ENCODE peak calls at places on chromosome X, in eight cellular contexts. Z is left lung, J is brain microvascular endothelial cell, A is PC-3, R is GM23248, V is left ventricle myocardium inferior, H is OCI-LY7, I is PC-9. F is an unnamed sample. For H3K36me3, the result is how much of the 10 kb centered on the place peaks cover.

GRCh38 chrX:104806346-104806745 is 240.3 kb downstream of the IL1RAPL2 start:
- DNase-seq in Z (no peak), J (no peak), A (peak), R (no peak), V (no peak), H (no peak), I (peak), F (no peak)

GRCh38 chrX:123797543-123798447 is 62.1 kb upstream of the XIAP start:
- DNase-seq in Z (no peak), J (no peak), A (peak), R (no peak), V (no peak), H (no peak), I (no peak), F (no peak)

GRCh38 chrX:46531442-46531841 is 13.8 kb downstream of the ZNF674 start:
- DNase-seq in Z (no peak), J (no peak), A (no peak), R (no peak), V (no peak), H (no peak), I (no peak), F (no peak)

GRCh38 chrX:38368774-38369173 is 16.4 kb downstream of the OTC start:
- DNase-seq in Z (no peak), J (no peak), A (no peak), R (no peak), V (no peak), H (no peak), I (no peak), F (no peak)

GRCh38 chrX:153885208-153885787 is 675 bp downstream of the L1CAM start:
- DNase-seq in Z (no peak), J (no peak), A (no peak), R (no peak), V (no peak), H (no peak), I (no peak), F (no peak)

GRCh38 chrX:104641176-104641575 is 75.2 kb downstream of the IL1RAPL2 start:
- DNase-seq in Z (no peak), J (no peak), A (peak), R (no peak), V (no peak), H (peak), I (no peak), F (no peak)

GRCh38 chrX:136909119-136909705 is 28.7 kb upstream of the RBMX start:
- DNase-seq in Z (peak), J (peak), A (peak), R (peak), V (peak), H (peak), I (peak), F (peak)

GRCh38 chrX:104098151-104098808 is 14.0 kb upstream of the ZCCHC18 start:
- DNase-seq in Z (no peak), J (peak), A (peak), R (peak), V (no peak), H (peak), I (peak), F (no peak)

GRCh38 chrX:155857561-155857960 is 23.6 kb upstream of the VAMP7 start:
- DNase-seq in Z (no peak), J (no peak), A (peak), R (peak), V (no peak), H (peak), I (no peak), F (no peak)

GRCh38 chrX:131288738-131289511 is at the start of gene IGSF1:
- DNase-seq in Z (peak), J (peak), A (no peak), R (peak), V (peak), H (no peak), I (no peak), F (no peak)

GRCh38 chrX:38804481-38805293 is 3.4 kb downstream of the MID1IP1 start:
- DNase-seq in Z (peak), J (no peak), A (peak), R (peak), V (peak), H (peak), I (no peak), F (peak)

GRCh38 chrX:9135901-9136510 is 102.1 kb upstream of the FAM9B start:
- DNase-seq in Z (no peak), J (no peak), A (no peak), R (peak), V (no peak), H (no peak), I (no peak), F (no peak)

GRCh38 chrX:112840382-112841113 is at the start of gene AMOT:
- DNase-seq in Z (peak), J (peak), A (peak), R (peak), V (peak), H (peak), I (peak), F (peak)

GRCh38 chrX:48802089-48802812 is 384 bp downstream of the HDAC6 start:
- DNase-seq in Z (peak), J (peak), A (peak), R (peak), V (peak), H (peak), I (peak), F (peak)

GRCh38 chrX:21487832-21488231 is 113.6 kb downstream of the CNKSR2 start:
- DNase-seq in Z (no peak), J (peak), A (peak), R (no peak), V (no peak), H (no peak), I (no peak), F (no peak)

GRCh38 chrX:47232803-47233332 is at the start of gene USP11:
- DNase-seq in Z (peak), J (peak), A (peak), R (peak), V (no peak), H (peak), I (no peak), F (no peak)

GRCh38 chrX:42385730-42386129 is 392.2 kb downstream of the PPP1R2C start:
- DNase-seq in Z (no peak), J (no peak), A (peak), R (peak), V (no peak), H (no peak), I (no peak), F (no peak)

GRCh38 chrX:153416781-153417180 is 5.5 kb downstream of the ZFP92 start:
- DNase-seq in Z (no peak), J (no peak), A (no peak), R (no peak), V (no peak), H (no peak), I (no peak), F (peak)

GRCh38 chrX:25810202-25810601 is 327.9 kb upstream of the MAGEB18 start:
- DNase-seq in Z (no peak), J (peak), A (peak), R (peak), V (no peak), H (no peak), I (no peak), F (no peak)

GRCh38 chrX:132333351-132333750 is 114.1 kb upstream of the RAP2C start:
- DNase-seq in Z (no peak), J (no peak), A (no peak), R (no peak), V (no peak), H (no peak), I (no peak), F (no peak)

GRCh38 chrX:24550166-24550565 is 85.1 kb downstream of the PDK3 start:
- DNase-seq in Z (no peak), J (no peak), A (no peak), R (no peak), V (no peak), H (no peak), I (no peak), F (no peak)

GRCh38 chrX:139304471-139304870 is 226.1 kb upstream of the F9 start:
- DNase-seq in Z (no peak), J (no peak), A (peak), R (no peak), V (no peak), H (no peak), I (no peak), F (no peak)

GRCh38 chrX:153469811-153470410 is 465 bp downstream of the HAUS7 start:
- DNase-seq in Z (no peak), J (no peak), A (peak), R (peak), V (no peak), H (peak), I (peak), F (no peak)

GRCh38 chrX:109742722-109743121 is 9.7 kb upstream of the ACSL4 start:
- DNase-seq in Z (no peak), J (no peak), A (no peak), R (no peak), V (no peak), H (no peak), I (no peak), F (no peak)

GRCh38 chrX:67787196-67787595 is 243.4 kb downstream of the AR start:
- DNase-seq in Z (no peak), J (no peak), A (no peak), R (peak), V (no peak), H (no peak), I (no peak), F (no peak)
- H3K27ac ChIP-seq in Z (no peak), J (no peak), A (no peak), R (no peak), V (no peak), H (no peak), I (no peak), F (no peak)

GRCh38 chrX:10142041-10142589 is 14.7 kb upstream of the CLCN4 start:
- DNase-seq in Z (peak), J (no peak), A (no peak), R (no peak), V (no peak), H (no peak), I (no peak), F (no peak)

GRCh38 chrX:10143071-10143983 is 13.4 kb upstream of the CLCN4 start:
- DNase-seq in Z (peak), J (no peak), A (no peak), R (no peak), V (no peak), H (peak), I (no peak), F (no peak)

GRCh38 chrX:10146350-10146749 is 10.4 kb upstream of the CLCN4 start:
- DNase-seq in Z (no peak), J (no peak), A (no peak), R (no peak), V (no peak), H (no peak), I (no peak), F (no peak)
- H3K36me3 ChIP-seq in Z (under half), J (under half), A (under half), R (under half), V (under half), H (under half), I (under half), F (under half)

GRCh38 chrX:19683358-19683757 is 168.1 kb upstream of the MAP3K15 start:
- DNase-seq in Z (no peak), J (no peak), A (no peak), R (no peak), V (no peak), H (no peak), I (no peak), F (no peak)
- H3K27ac ChIP-seq in Z (peak), J (peak), A (peak), R (peak), V (peak), H (no peak), I (no peak), F (no peak)

GRCh38 chrX:1422135-1422465 is 30.2 kb upstream of the SLC25A6 start:
- DNase-seq in Z (no peak), J (no peak), A (no peak), R (no peak), V (no peak), H (no peak), I (no peak), F (peak)

GRCh38 chrX:1423215-1423614 is 29.5 kb downstream of the ASMTL start:
- DNase-seq in Z (no peak), J (no peak), A (no peak), R (no peak), V (no peak), H (no peak), I (no peak), F (peak)

GRCh38 chrX:1425381-1425780 is 27.3 kb downstream of the ASMTL start:
- DNase-seq in Z (no peak), J (no peak), A (no peak), R (no peak), V (no peak), H (no peak), I (no peak), F (peak)

GRCh38 chrX:1421433-1422134 is 29.7 kb upstream of the SLC25A6 start:
- DNase-seq in Z (no peak), J (no peak), A (no peak), R (no peak), V (no peak), H (no peak), I (no peak), F (peak)

DNA sequence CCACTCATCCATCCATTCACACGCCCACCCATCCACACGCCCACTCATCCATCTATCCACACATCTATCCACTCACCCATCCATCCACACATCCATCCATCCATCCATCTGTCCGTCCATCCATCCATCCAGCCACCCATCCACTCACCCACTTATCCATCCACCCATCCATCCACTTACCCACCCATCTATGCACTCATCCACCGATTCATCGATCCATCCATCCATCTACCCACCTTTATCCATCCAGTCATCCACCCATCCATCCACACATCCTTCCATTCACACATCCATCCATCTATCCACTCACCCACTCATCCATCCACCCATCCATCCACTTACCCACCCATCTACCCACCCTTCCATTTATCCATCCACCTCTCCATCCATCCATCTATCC is 28.3 kb downstream of the ASMTL start:
- DNase-seq in Z (no peak), J (no peak), A (no peak), R (no peak), V (no peak), H (no peak), I (no peak), F (no peak)
- H3K36me3 ChIP-seq in Z (under half), J (under half), A (under half), R (under half), V (half or more), H (half or more), I (under half), F (under half)

GRCh38 chrX:150870487-150871340 is 27.8 kb downstream of the CD99L2 start:
- DNase-seq in Z (no peak), J (no peak), A (no peak), R (no peak), V (no peak), H (no peak), I (no peak), F (no peak)
- H3K27ac ChIP-seq in Z (no peak), J (no peak), A (no peak), R (no peak), V (peak), H (no peak), I (no peak), F (no peak)

GRCh38 chrX:16839224-16839851 is 30.8 kb downstream of the RBBP7 start:
- DNase-seq in Z (no peak), J (no peak), A (no peak), R (no peak), V (no peak), H (no peak), I (no peak), F (no peak)

GRCh38 chrX:16838202-16839066 is 31.7 kb downstream of the RBBP7 start:
- DNase-seq in Z (no peak), J (peak), A (no peak), R (peak), V (peak), H (no peak), I (no peak), F (no peak)

GRCh38 chrX:16843208-16843909 is 26.8 kb downstream of the RBBP7 start:
- DNase-seq in Z (no peak), J (no peak), A (no peak), R (no peak), V (no peak), H (no peak), I (no peak), F (no peak)

GRCh38 chrX:16842684-16843083 is 27.5 kb downstream of the RBBP7 start:
- DNase-seq in Z (no peak), J (no peak), A (no peak), R (peak), V (no peak), H (no peak), I (no peak), F (no peak)

DNA sequence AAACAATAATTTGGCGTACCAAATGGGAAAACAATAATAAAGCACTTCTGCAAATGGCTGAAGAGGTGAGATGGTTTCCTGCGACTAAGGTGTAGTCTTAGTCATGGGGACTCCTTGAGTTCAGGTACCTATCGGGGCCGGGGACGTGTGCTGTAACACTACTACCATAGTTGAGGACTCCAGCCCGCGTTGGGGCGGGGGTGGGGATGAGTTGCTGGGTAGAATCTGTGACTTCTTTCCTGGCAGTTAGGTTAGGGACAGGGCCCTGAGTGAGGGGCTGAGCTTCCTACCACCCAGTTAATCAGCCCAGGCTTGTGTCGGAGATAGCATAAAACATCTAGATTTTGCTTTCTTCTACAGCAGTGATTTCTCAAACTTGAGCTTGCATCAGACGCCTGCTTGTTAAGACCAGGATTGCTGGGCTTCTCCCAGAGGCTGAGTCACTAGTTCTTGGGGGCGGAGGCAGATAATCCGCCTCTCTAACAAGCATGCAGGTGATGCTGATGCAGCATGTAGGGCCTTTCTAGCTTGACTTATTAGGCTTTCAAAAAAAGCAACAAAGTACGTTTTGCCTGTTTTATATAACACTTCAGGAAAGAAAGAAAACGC is 30.2 kb downstream of the RBBP7 start:
- DNase-seq in Z (no peak), J (peak), A (peak), R (peak), V (no peak), H (no peak), I (peak), F (no peak)
- H3K36me3 ChIP-seq in Z (under half), J (under half), A (half or more), R (under half), V (under half), H (half or more), I (under half), F (under half)

DNA sequence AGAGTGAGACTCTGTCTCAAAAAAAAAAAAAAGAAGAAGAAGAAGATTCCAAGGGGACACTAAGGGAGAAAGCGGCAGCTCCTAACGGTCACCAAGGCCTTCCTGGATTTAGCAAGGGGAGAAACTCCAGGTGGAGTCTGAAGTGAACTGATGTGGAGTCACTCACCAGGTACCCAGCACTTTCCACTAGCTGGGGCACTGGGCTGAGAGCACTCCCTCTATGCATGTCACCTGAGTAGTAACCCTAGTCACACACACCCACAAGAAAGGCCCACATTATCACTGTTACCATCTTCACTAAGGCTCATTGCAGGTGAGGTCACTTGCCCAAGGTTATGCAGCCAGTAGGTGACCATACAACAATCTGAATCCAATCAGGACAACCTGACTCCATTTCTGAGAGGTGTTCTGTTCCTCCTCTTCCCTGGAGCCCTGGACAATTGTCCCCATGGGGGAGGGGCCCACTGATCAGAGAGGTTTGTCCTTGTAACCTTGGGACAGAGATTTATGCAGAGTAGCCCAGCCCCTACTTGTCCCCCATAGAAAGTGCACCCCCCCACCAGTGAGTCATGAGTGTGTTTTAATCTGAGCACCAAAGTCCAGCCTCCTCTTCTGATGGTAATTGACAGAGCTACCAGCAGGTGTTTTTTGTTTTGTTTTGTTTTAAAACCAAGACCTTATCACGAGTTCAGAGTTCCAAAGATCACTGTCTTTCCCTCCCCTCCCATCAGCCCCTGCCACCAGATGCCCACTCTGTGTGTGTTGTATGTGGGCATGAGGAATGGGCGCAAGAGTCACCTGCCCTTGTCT is 5.9 kb upstream of the SASH3 start:
- DNase-seq in Z (no peak), J (no peak), A (no peak), R (no peak), V (no peak), H (no peak), I (peak), F (no peak)
- H3K27ac ChIP-seq in Z (no peak), J (no peak), A (no peak), R (no peak), V (no peak), H (peak), I (no peak), F (no peak)

DNA sequence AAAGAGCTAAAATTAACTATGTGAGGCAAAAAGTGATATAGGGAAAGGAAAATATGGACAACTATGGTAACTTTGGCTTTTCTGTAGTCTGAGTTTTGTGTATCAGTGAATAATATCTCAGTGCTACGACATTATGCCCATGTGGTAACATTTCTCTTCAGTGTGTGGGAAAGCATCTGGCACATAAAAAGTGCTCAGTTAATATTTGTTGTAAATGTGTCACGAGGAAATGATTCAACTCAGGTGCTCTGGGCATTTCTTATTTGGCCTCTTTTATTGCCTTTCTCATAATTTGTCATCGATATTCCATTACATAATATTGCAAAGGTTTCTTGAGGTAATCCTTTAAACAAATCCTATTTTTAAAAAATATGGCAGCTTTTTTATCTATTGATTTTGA is 17.6 kb downstream of the OFD1 start:
- DNase-seq in Z (no peak), J (no peak), A (peak), R (no peak), V (no peak), H (no peak), I (no peak), F (no peak)
- H3K36me3 ChIP-seq in Z (under half), J (under half), A (under half), R (under half), V (under half), H (half or more), I (under half), F (under half)